ENCODE peak calls at places on chromosomes 5 and 9, in six cellular contexts. R is lower lobe of right lung, Q is cardiac muscle cell, J is adrenal gland, T is upper lobe of right lung, U is thyroid gland. I is an unnamed sample. For H3K27me3, the result is how much of the 10 kb centered on the place peaks cover.

GRCh38 chr5:82480331-82480730 is 202.2 kb upstream of the RPS23 start:
- DNase-seq in R (no peak), Q (no peak), J (no peak), T (no peak), U (no peak), I (no peak)

GRCh38 chr9:88577736-88578485 is 42.9 kb downstream of the NXNL2 start:
- DNase-seq in R (no peak), Q (no peak), J (no peak), T (no peak), U (peak), I (no peak)

GRCh38 chr5:163503106-163504090 is 2.0 kb upstream of the MAT2B start:
- DNase-seq in R (peak), Q (peak), J (peak), T (peak), U (peak), I (peak)

GRCh38 chr9:87063883-87064282 is 116.6 kb upstream of the GAS1 start:
- DNase-seq in R (no peak), Q (peak), J (peak), T (no peak), U (peak), I (peak)

GRCh38 chr9:76136986-76137385 is 246.5 kb downstream of the PCSK5 start:
- DNase-seq in R (no peak), Q (peak), J (peak), T (no peak), U (no peak), I (peak)

GRCh38 chr5:177312649-177313181 is 1.0 kb upstream of the MXD3 start:
- DNase-seq in R (no peak), Q (no peak), J (peak), T (no peak), U (no peak), I (no peak)

GRCh38 chr9:98916660-98917059 is 27.0 kb upstream of the COL15A1 start:
- DNase-seq in R (no peak), Q (peak), J (peak), T (no peak), U (no peak), I (no peak)

GRCh38 chr9:95574176-95574575 is 57.4 kb upstream of the PTCH1 start:
- DNase-seq in R (no peak), Q (no peak), J (no peak), T (no peak), U (no peak), I (no peak)

GRCh38 chr9:19101203-19101602 is 1.5 kb downstream of the HAUS6 start:
- DNase-seq in R (no peak), Q (no peak), J (no peak), T (no peak), U (no peak), I (no peak)

GRCh38 chr5:176697267-176697928 is 50.1 kb downstream of the TSPAN17 start:
- DNase-seq in R (no peak), Q (no peak), J (no peak), T (no peak), U (no peak), I (no peak)

GRCh38 chr9:127158995-127159801 is 36.8 kb upstream of the ANGPTL2 start:
- DNase-seq in R (no peak), Q (peak), J (peak), T (peak), U (no peak), I (peak)

GRCh38 chr9:131867611-131868192 is 127.8 kb upstream of the RAPGEF1 start:
- DNase-seq in R (no peak), Q (no peak), J (no peak), T (no peak), U (no peak), I (no peak)

GRCh38 chr5:178305801-178306200 is 73.2 kb upstream of the PHYKPL start:
- DNase-seq in R (peak), Q (no peak), J (no peak), T (peak), U (no peak), I (no peak)

GRCh38 chr5:134133213-134133994 is 18.9 kb downstream of the TCF7 start:
- DNase-seq in R (peak), Q (no peak), J (no peak), T (peak), U (no peak), I (no peak)

GRCh38 chr9:5551368-5551767 is 41.0 kb downstream of the PDCD1LG2 start:
- DNase-seq in R (no peak), Q (no peak), J (no peak), T (no peak), U (no peak), I (no peak)

GRCh38 chr5:151066920-151067319 is 13.9 kb downstream of the TNIP1 start:
- DNase-seq in R (no peak), Q (no peak), J (no peak), T (no peak), U (no peak), I (no peak)

GRCh38 chr5:150066901-150067396 is 19.4 kb downstream of the CSF1R start:
- DNase-seq in R (no peak), Q (peak), J (no peak), T (no peak), U (no peak), I (peak)

GRCh38 chr9:98172604-98173003 is 19.8 kb downstream of the CORO2A start:
- DNase-seq in R (no peak), Q (no peak), J (no peak), T (no peak), U (peak), I (no peak)

GRCh38 chr9:133368249-133368881 is 7.5 kb downstream of the SURF4 start:
- DNase-seq in R (no peak), Q (no peak), J (peak), T (no peak), U (no peak), I (no peak)

GRCh38 chr9:137032893-137033292 is 1.0 kb upstream of the FUT7 start:
- DNase-seq in R (peak), Q (no peak), J (peak), T (peak), U (no peak), I (no peak)

GRCh38 chr5:97022898-97023297 is 87.0 kb downstream of the LNPEP start:
- DNase-seq in R (no peak), Q (no peak), J (no peak), T (no peak), U (no peak), I (no peak)

GRCh38 chr5:2701592-2701991 is 49.9 kb downstream of the IRX2 start:
- DNase-seq in R (no peak), Q (no peak), J (no peak), T (no peak), U (no peak), I (no peak)
- H3K27ac ChIP-seq in R (no peak), Q (no peak), J (no peak), T (no peak), U (no peak), I (no peak)

GRCh38 chr9:113269355-113269754 is 6.0 kb downstream of the CDC26 start:
- DNase-seq in R (no peak), Q (no peak), J (no peak), T (no peak), U (no peak), I (no peak)
- H3K27me3 ChIP-seq in R (under half), Q (under half), J (under half), T (under half), U (under half), I (under half)

GRCh38 chr5:960551-960950 is 48.1 kb upstream of the NKD2 start:
- DNase-seq in R (no peak), Q (no peak), J (no peak), T (peak), U (no peak), I (no peak)

GRCh38 chr5:962801-963200 is 45.8 kb upstream of the NKD2 start:
- DNase-seq in R (no peak), Q (no peak), J (no peak), T (no peak), U (no peak), I (no peak)

GRCh38 chr5:962386-962785 is 46.2 kb upstream of the NKD2 start:
- DNase-seq in R (no peak), Q (no peak), J (no peak), T (no peak), U (no peak), I (no peak)

GRCh38 chr5:961002-961710 is 47.4 kb upstream of the NKD2 start:
- DNase-seq in R (no peak), Q (no peak), J (no peak), T (peak), U (no peak), I (no peak)

GRCh38 chr5:961711-962240 is 46.8 kb upstream of the NKD2 start:
- DNase-seq in R (no peak), Q (no peak), J (no peak), T (no peak), U (no peak), I (no peak)
- TF ChIP-seq CTCF in R (no peak), Q (no peak), J (no peak), T (no peak), U (no peak), I (no peak)

GRCh38 chr5:38445374-38446028 is 110.9 kb downstream of the LIFR start:
- DNase-seq in R (peak), Q (peak), J (peak), T (peak), U (peak), I (no peak)
- H3K27ac ChIP-seq in R (no peak), Q (no peak), J (peak), T (no peak), U (no peak), I (no peak)

GRCh38 chr9:107325842-107326241 is 42.8 kb downstream of the RAD23B start:
- DNase-seq in R (no peak), Q (no peak), J (no peak), T (no peak), U (no peak), I (no peak)
- H3K27me3 ChIP-seq in R (under half), Q (under half), J (under half), T (under half), U (under half), I (under half)

GRCh38 chr5:120808606-120809005 is 344.5 kb downstream of the PRR16 start:
- DNase-seq in R (no peak), Q (no peak), J (no peak), T (no peak), U (no peak), I (peak)

GRCh38 chr5:120808135-120808534 is 344.0 kb downstream of the PRR16 start:
- DNase-seq in R (no peak), Q (no peak), J (no peak), T (no peak), U (no peak), I (no peak)

GRCh38 chr5:120806132-120806531 is 342.0 kb downstream of the PRR16 start:
- DNase-seq in R (no peak), Q (peak), J (no peak), T (no peak), U (no peak), I (peak)

GRCh38 chr5:120803282-120803681 is 339.2 kb downstream of the PRR16 start:
- DNase-seq in R (no peak), Q (peak), J (no peak), T (no peak), U (no peak), I (no peak)
- TF ChIP-seq CTCF in R (peak), Q (no peak), J (peak), T (peak), U (no peak), I (no peak)

GRCh38 chr9:109918359-109919163 is 138.6 kb downstream of the PALM2AKAP2 start:
- DNase-seq in R (no peak), Q (no peak), J (no peak), T (no peak), U (no peak), I (no peak)
- H3K27ac ChIP-seq in R (peak), Q (peak), J (no peak), T (no peak), U (no peak), I (no peak)

I was measured in brain microvascular endothelial cell.